ENCODE peak calls at places on chromosomes 6 and 20, in nine cellular contexts. One of them, this sample, is unnamed.

GRCh38 chr6:123091091-123091895 is 95.3 kb downstream of the CLVS2 start:
- DNase-seq in mesendoderm: no peak
- DNase-seq in NT2/D1: no peak
- DNase-seq in fibroblast of lung: peak; percentile 55
- DNase-seq in HepG2: peak; percentile 3
- DNase-seq in PC-3: peak; percentile 79
- DNase-seq in MM.1S: no peak
- DNase-seq in H1: no peak
- DNase-seq in GM23248: no peak
- DNase-seq in this sample: no peak

GRCh38 chr6:46573140-46573539 is 79.5 kb downstream of the CYP39A1 start:
- DNase-seq in NT2/D1: no peak
- DNase-seq in GM23248: no peak
- DNase-seq in HepG2: no peak
- DNase-seq in MM.1S: no peak
- DNase-seq in fibroblast of lung: no peak
- DNase-seq in PC-3: no peak
- DNase-seq in H1: no peak
- DNase-seq in mesendoderm: no peak
- DNase-seq in this sample: no peak

GRCh38 chr6:148829415-148830101 is 82.7 kb downstream of the UST start:
- DNase-seq in fibroblast of lung: no peak
- DNase-seq in MM.1S: no peak
- DNase-seq in PC-3: peak; percentile 7
- DNase-seq in HepG2: no peak
- DNase-seq in NT2/D1: no peak
- DNase-seq in mesendoderm: no peak
- DNase-seq in GM23248: peak; percentile 32
- DNase-seq in H1: no peak
- DNase-seq in this sample: no peak

GRCh38 chr6:14875678-14876063 is 370.2 kb upstream of the JARID2 start:
- DNase-seq in H1: no peak
- DNase-seq in mesendoderm: no peak
- DNase-seq in fibroblast of lung: peak; percentile 27
- DNase-seq in GM23248: no peak
- DNase-seq in NT2/D1: no peak
- DNase-seq in PC-3: no peak
- DNase-seq in HepG2: no peak
- DNase-seq in MM.1S: no peak
- DNase-seq in this sample: no peak

GRCh38 chr20:63441136-63441776 is 31.2 kb downstream of the KCNQ2 start:
- DNase-seq in GM23248: no peak
- DNase-seq in fibroblast of lung: no peak
- DNase-seq in mesendoderm: no peak
- DNase-seq in HepG2: no peak
- DNase-seq in NT2/D1: no peak
- DNase-seq in H1: no peak
- DNase-seq in MM.1S: no peak
- DNase-seq in PC-3: no peak
- DNase-seq in this sample: no peak

GRCh38 chr20:45798935-45799642 is 7.3 kb downstream of the DNTTIP1 start:
- DNase-seq in NT2/D1: peak; percentile 51
- DNase-seq in PC-3: peak; percentile 82
- DNase-seq in HepG2: peak; percentile 61
- DNase-seq in H1: peak; percentile 36
- DNase-seq in fibroblast of lung: peak; percentile 56
- DNase-seq in GM23248: peak; percentile 70
- DNase-seq in MM.1S: peak; percentile 52
- DNase-seq in mesendoderm: peak; percentile 71
- DNase-seq in this sample: peak; percentile 82

GRCh38 chr6:46730918-46731461 is 4.2 kb downstream of the PLA2G7 start:
- DNase-seq in fibroblast of lung: no peak
- DNase-seq in GM23248: no peak
- DNase-seq in PC-3: no peak
- DNase-seq in HepG2: no peak
- DNase-seq in MM.1S: no peak
- DNase-seq in mesendoderm: no peak
- DNase-seq in NT2/D1: no peak
- DNase-seq in H1: no peak
- DNase-seq in this sample: no peak

GRCh38 chr20:44154521-44155001 is 32.4 kb downstream of the JPH2 start:
- DNase-seq in HepG2: no peak
- DNase-seq in GM23248: peak; percentile 85
- DNase-seq in mesendoderm: peak; percentile 78
- DNase-seq in PC-3: no peak
- DNase-seq in NT2/D1: no peak
- DNase-seq in H1: no peak
- DNase-seq in MM.1S: no peak
- DNase-seq in fibroblast of lung: no peak
- DNase-seq in this sample: no peak

GRCh38 chr6:45422541-45423110 is 44.9 kb upstream of the SUPT3H start:
- DNase-seq in mesendoderm: peak; percentile 78
- DNase-seq in fibroblast of lung: peak; percentile 69
- DNase-seq in HepG2: no peak
- DNase-seq in H1: no peak
- DNase-seq in GM23248: peak; percentile 73
- DNase-seq in NT2/D1: no peak
- DNase-seq in PC-3: peak; percentile 44
- DNase-seq in MM.1S: peak; percentile 52
- DNase-seq in this sample: peak; percentile 26

GRCh38 chr20:53949319-53949839 is 121.0 kb downstream of the BCAS1 start:
- DNase-seq in NT2/D1: no peak
- DNase-seq in HepG2: no peak
- DNase-seq in PC-3: peak; percentile 98
- DNase-seq in H1: no peak
- DNase-seq in GM23248: peak; percentile 98
- DNase-seq in mesendoderm: no peak
- DNase-seq in fibroblast of lung: peak; percentile 70
- DNase-seq in MM.1S: peak; percentile 76
- DNase-seq in this sample: no peak

GRCh38 chr6:50358113-50358512 is 308.4 kb upstream of the DEFB112 start:
- DNase-seq in MM.1S: no peak
- DNase-seq in PC-3: no peak
- DNase-seq in HepG2: no peak
- DNase-seq in fibroblast of lung: no peak
- DNase-seq in NT2/D1: no peak
- DNase-seq in H1: no peak
- DNase-seq in GM23248: no peak
- DNase-seq in mesendoderm: no peak
- DNase-seq in this sample: no peak

GRCh38 chr20:62741191-62741676 is 32.6 kb downstream of the NTSR1 start:
- DNase-seq in H1: no peak
- DNase-seq in HepG2: no peak
- DNase-seq in PC-3: peak; percentile 42
- DNase-seq in fibroblast of lung: no peak
- DNase-seq in MM.1S: no peak
- DNase-seq in GM23248: peak; percentile 36
- DNase-seq in NT2/D1: peak; percentile 40
- DNase-seq in mesendoderm: peak; percentile 66
- DNase-seq in this sample: no peak

GRCh38 chr6:144662812-144663211 is 377.7 kb downstream of the UTRN start:
- DNase-seq in MM.1S: no peak
- DNase-seq in NT2/D1: no peak
- DNase-seq in PC-3: no peak
- DNase-seq in H1: no peak
- DNase-seq in GM23248: no peak
- DNase-seq in HepG2: no peak
- DNase-seq in mesendoderm: peak; percentile 37
- DNase-seq in fibroblast of lung: no peak
- DNase-seq in this sample: peak; percentile 42

GRCh38 chr6:133512410-133513016 is 271.4 kb downstream of the EYA4 start:
- DNase-seq in fibroblast of lung: peak; percentile 73
- DNase-seq in mesendoderm: peak; percentile 61
- DNase-seq in MM.1S: peak; percentile 17
- DNase-seq in GM23248: peak; percentile 70
- DNase-seq in PC-3: peak; percentile 70
- DNase-seq in HepG2: peak; percentile 46
- DNase-seq in H1: no peak
- DNase-seq in NT2/D1: peak; percentile 25
- DNase-seq in this sample: peak; percentile 33

GRCh38 chr20:49381558-49382493 is 100.6 kb downstream of the KCNB1 start:
- DNase-seq in MM.1S: no peak
- DNase-seq in H1: no peak
- DNase-seq in NT2/D1: no peak
- DNase-seq in HepG2: no peak
- DNase-seq in fibroblast of lung: peak; percentile 63
- DNase-seq in PC-3: peak; percentile 38
- DNase-seq in mesendoderm: no peak
- DNase-seq in GM23248: peak; percentile 32
- DNase-seq in this sample: peak; percentile 39

GRCh38 chr6:49543087-49543858 is 7.2 kb upstream of the C6orf141 start:
- DNase-seq in NT2/D1: no peak
- DNase-seq in mesendoderm: no peak
- DNase-seq in GM23248: no peak
- DNase-seq in HepG2: no peak
- DNase-seq in PC-3: peak; percentile 37
- DNase-seq in fibroblast of lung: no peak
- DNase-seq in H1: no peak
- DNase-seq in MM.1S: no peak
- DNase-seq in this sample: no peak

GRCh38 chr6:87945181-87945580 is 102.5 kb upstream of the SPACA1 start:
- DNase-seq in HepG2: no peak
- DNase-seq in MM.1S: no peak
- DNase-seq in GM23248: peak; percentile 16
- DNase-seq in fibroblast of lung: no peak
- DNase-seq in H1: no peak
- DNase-seq in PC-3: no peak
- DNase-seq in mesendoderm: no peak
- DNase-seq in NT2/D1: no peak
- DNase-seq in this sample: no peak

GRCh38 chr20:11845311-11845710 is 72.4 kb upstream of the BTBD3 start:
- DNase-seq in MM.1S: no peak
- DNase-seq in H1: no peak
- DNase-seq in PC-3: no peak
- DNase-seq in HepG2: no peak
- DNase-seq in mesendoderm: peak; percentile 39
- DNase-seq in fibroblast of lung: no peak
- DNase-seq in GM23248: peak; percentile 40
- DNase-seq in NT2/D1: no peak
- DNase-seq in this sample: no peak

GRCh38 chr6:26309731-26310142 is 55.3 kb upstream of the BTN3A2 start:
- DNase-seq in H1: no peak
- DNase-seq in NT2/D1: no peak
- DNase-seq in MM.1S: no peak
- DNase-seq in mesendoderm: no peak
- DNase-seq in PC-3: peak; percentile 94
- DNase-seq in HepG2: peak; percentile 76
- DNase-seq in fibroblast of lung: peak; percentile 56
- DNase-seq in GM23248: peak; percentile 94
- DNase-seq in this sample: no peak

GRCh38 chr6:26312501-26313390 is 52.3 kb upstream of the BTN3A2 start:
- DNase-seq in fibroblast of lung: peak; percentile 86
- DNase-seq in GM23248: peak; percentile 84
- DNase-seq in MM.1S: peak; percentile 79
- DNase-seq in mesendoderm: peak; percentile 99
- DNase-seq in H1: no peak
- DNase-seq in NT2/D1: no peak
- DNase-seq in PC-3: peak; percentile 91
- DNase-seq in HepG2: peak; percentile 92
- DNase-seq in this sample: peak; percentile 88

GRCh38 chr6:26311385-26312095 is 53.5 kb upstream of the BTN3A2 start:
- DNase-seq in PC-3: peak; percentile 92
- DNase-seq in fibroblast of lung: peak; percentile 80
- DNase-seq in GM23248: peak; percentile 62
- DNase-seq in NT2/D1: no peak
- DNase-seq in MM.1S: peak; percentile 64
- DNase-seq in mesendoderm: peak; percentile 95
- DNase-seq in H1: no peak
- DNase-seq in HepG2: peak; percentile 82
- DNase-seq in this sample: peak; percentile 67

GRCh38 chr6:26311012-26311384 is 54.0 kb upstream of the BTN3A2 start:
- DNase-seq in NT2/D1: no peak
- DNase-seq in MM.1S: peak; percentile 21
- DNase-seq in HepG2: peak; percentile 38
- DNase-seq in H1: no peak
- DNase-seq in PC-3: peak; percentile 59
- DNase-seq in fibroblast of lung: peak; percentile 60
- DNase-seq in GM23248: peak; percentile 64
- DNase-seq in mesendoderm: peak; percentile 76
- DNase-seq in this sample: peak; percentile 45

GRCh38 chr6:26312096-26312463 is 52.9 kb upstream of the BTN3A2 start:
- DNase-seq in H1: no peak
- DNase-seq in mesendoderm: no peak
- DNase-seq in fibroblast of lung: no peak
- DNase-seq in NT2/D1: no peak
- DNase-seq in GM23248: peak; percentile 57
- DNase-seq in HepG2: no peak
- DNase-seq in PC-3: peak; percentile 18
- DNase-seq in MM.1S: no peak
- DNase-seq in this sample: no peak
- H3K9ac ChIP-seq in H1: no peak overlapping the region
- H3K9ac ChIP-seq in mesendoderm: peak overlapping the region; percentile 53
- H3K9ac ChIP-seq in fibroblast of lung: no peak overlapping the region
- H3K9ac ChIP-seq in NT2/D1: peak overlapping the region; percentile 50
- H3K9ac ChIP-seq in GM23248: peak overlapping the region; percentile 65
- H3K9ac ChIP-seq in HepG2: peak overlapping the region; percentile 71
- H3K9ac ChIP-seq in PC-3: peak overlapping the region; percentile 37
- H3K9ac ChIP-seq in MM.1S: peak overlapping the region; percentile 68
- H3K9ac ChIP-seq in this sample: peak overlapping the region; percentile 52

GRCh38 chr6:156852147-156852857 is 75.1 kb downstream of the ARID1B start:
- DNase-seq in fibroblast of lung: no peak
- DNase-seq in H1: no peak
- DNase-seq in HepG2: no peak
- DNase-seq in mesendoderm: no peak
- DNase-seq in GM23248: no peak
- DNase-seq in MM.1S: peak; percentile 83
- DNase-seq in PC-3: no peak
- DNase-seq in NT2/D1: no peak
- DNase-seq in this sample: no peak
- H3K9ac ChIP-seq in fibroblast of lung: no peak overlapping the region
- H3K9ac ChIP-seq in H1: no peak overlapping the region
- H3K9ac ChIP-seq in HepG2: no peak overlapping the region
- H3K9ac ChIP-seq in mesendoderm: no peak overlapping the region
- H3K9ac ChIP-seq in GM23248: no peak overlapping the region
- H3K9ac ChIP-seq in MM.1S: peak overlapping the region; percentile 39
- H3K9ac ChIP-seq in PC-3: no peak overlapping the region
- H3K9ac ChIP-seq in NT2/D1: no peak overlapping the region
- H3K9ac ChIP-seq in this sample: no peak overlapping the region

GRCh38 chr6:126640921-126641320 is 301.0 kb downstream of the CENPW start:
- DNase-seq in HepG2: no peak
- DNase-seq in NT2/D1: no peak
- DNase-seq in mesendoderm: no peak
- DNase-seq in H1: no peak
- DNase-seq in MM.1S: no peak
- DNase-seq in GM23248: no peak
- DNase-seq in PC-3: no peak
- DNase-seq in fibroblast of lung: no peak
- DNase-seq in this sample: no peak
- H3K9ac ChIP-seq in HepG2: no peak overlapping the region
- H3K9ac ChIP-seq in NT2/D1: no peak overlapping the region
- H3K9ac ChIP-seq in mesendoderm: no peak overlapping the region
- H3K9ac ChIP-seq in H1: no peak overlapping the region
- H3K9ac ChIP-seq in MM.1S: no peak overlapping the region
- H3K9ac ChIP-seq in GM23248: no peak overlapping the region
- H3K9ac ChIP-seq in PC-3: no peak overlapping the region
- H3K9ac ChIP-seq in fibroblast of lung: no peak overlapping the region
- H3K9ac ChIP-seq in this sample: no peak overlapping the region

DNA sequence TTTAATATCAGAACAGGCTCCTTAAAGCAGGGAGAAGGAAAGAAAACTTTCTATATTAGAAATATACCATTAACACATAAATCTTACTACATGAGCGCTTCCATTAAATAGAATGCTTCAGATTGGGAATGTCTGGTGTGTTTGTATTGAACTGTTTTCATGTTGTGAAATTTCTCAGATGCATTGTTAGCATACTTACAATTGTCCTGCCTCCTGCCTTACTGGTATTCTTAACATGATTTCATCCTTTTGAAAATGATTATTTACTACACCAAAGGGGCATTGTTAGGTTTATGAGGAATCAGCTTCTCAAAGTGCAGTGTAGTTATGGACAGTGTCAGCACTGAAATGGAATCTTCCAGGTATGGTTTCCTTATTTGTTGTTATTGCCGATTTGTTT is 145.6 kb downstream of the MTFR2 start:
- DNase-seq in HepG2: no peak
- DNase-seq in PC-3: no peak
- DNase-seq in mesendoderm: no peak
- DNase-seq in fibroblast of lung: no peak
- DNase-seq in NT2/D1: no peak
- DNase-seq in MM.1S: no peak
- DNase-seq in GM23248: no peak
- DNase-seq in H1: no peak
- DNase-seq in this sample: no peak
- H3K9ac ChIP-seq in HepG2: no peak overlapping the region
- H3K9ac ChIP-seq in PC-3: no peak overlapping the region
- H3K9ac ChIP-seq in mesendoderm: no peak overlapping the region
- H3K9ac ChIP-seq in fibroblast of lung: no peak overlapping the region
- H3K9ac ChIP-seq in NT2/D1: no peak overlapping the region
- H3K9ac ChIP-seq in MM.1S: no peak overlapping the region
- H3K9ac ChIP-seq in GM23248: no peak overlapping the region
- H3K9ac ChIP-seq in H1: no peak overlapping the region
- H3K9ac ChIP-seq in this sample: no peak overlapping the region

This sample was measured in colonic mucosa.